ENCODE peak calls at places on chromosomes 12 and 14, in seven cellular contexts. One of them, this sample, is unnamed.

GRCh38 chr12:104514127-104514810 is 57.5 kb downstream of the CHST11 start:
- DNase-seq in NB4: no peak
- DNase-seq in GM12865: no peak
- DNase-seq in tibial nerve: no peak
- DNase-seq in cardiac muscle cell: no peak
- DNase-seq in keratinocyte: no peak
- DNase-seq in fibroblast of mammary gland: no peak
- DNase-seq in this sample: no peak

GRCh38 chr14:99395904-99396530 is 84.6 kb downstream of the SETD3 start:
- DNase-seq in NB4: peak; percentile 58
- DNase-seq in GM12865: no peak
- DNase-seq in tibial nerve: no peak
- DNase-seq in cardiac muscle cell: no peak
- DNase-seq in keratinocyte: no peak
- DNase-seq in fibroblast of mammary gland: peak; percentile 56
- DNase-seq in this sample: no peak

GRCh38 chr12:56469007-56469930 is 891 bp downstream of the SPRYD4 start:
- DNase-seq in NB4: peak; percentile 60
- DNase-seq in GM12865: peak; percentile 68
- DNase-seq in tibial nerve: no peak
- DNase-seq in cardiac muscle cell: no peak
- DNase-seq in keratinocyte: no peak
- DNase-seq in fibroblast of mammary gland: peak; percentile 2
- DNase-seq in this sample: no peak

GRCh38 chr12:88371416-88372183 is 208.7 kb downstream of the KITLG start:
- DNase-seq in NB4: no peak
- DNase-seq in GM12865: no peak
- DNase-seq in tibial nerve: no peak
- DNase-seq in cardiac muscle cell: no peak
- DNase-seq in keratinocyte: no peak
- DNase-seq in fibroblast of mammary gland: peak; percentile 92
- DNase-seq in this sample: no peak

GRCh38 chr14:40413146-40413545 is 980.9 kb upstream of the FBXO33 start:
- DNase-seq in NB4: no peak
- DNase-seq in GM12865: no peak
- DNase-seq in tibial nerve: no peak
- DNase-seq in cardiac muscle cell: no peak
- DNase-seq in keratinocyte: no peak
- DNase-seq in fibroblast of mammary gland: no peak
- DNase-seq in this sample: no peak

GRCh38 chr12:27709932-27710591 is 570 bp upstream of the MRPS35 start:
- DNase-seq in NB4: peak; percentile 65
- DNase-seq in GM12865: peak; percentile 51
- DNase-seq in tibial nerve: no peak
- DNase-seq in cardiac muscle cell: peak; percentile 6
- DNase-seq in keratinocyte: no peak
- DNase-seq in fibroblast of mammary gland: peak; percentile 68
- DNase-seq in this sample: no peak

GRCh38 chr12:91219511-91219910 is 36.9 kb upstream of the DCN start:
- DNase-seq in NB4: no peak
- DNase-seq in GM12865: no peak
- DNase-seq in tibial nerve: no peak
- DNase-seq in cardiac muscle cell: no peak
- DNase-seq in keratinocyte: no peak
- DNase-seq in fibroblast of mammary gland: peak; percentile 83
- DNase-seq in this sample: no peak

GRCh38 chr12:118328486-118329340 is 44.0 kb downstream of the TAOK3 start:
- DNase-seq in NB4: peak; percentile 79
- DNase-seq in GM12865: no peak
- DNase-seq in tibial nerve: no peak
- DNase-seq in cardiac muscle cell: no peak
- DNase-seq in keratinocyte: no peak
- DNase-seq in fibroblast of mammary gland: no peak
- DNase-seq in this sample: no peak

GRCh38 chr14:105484997-105485393 is 1.7 kb upstream of the CRIP1 start:
- DNase-seq in NB4: no peak
- DNase-seq in GM12865: no peak
- DNase-seq in tibial nerve: no peak
- DNase-seq in cardiac muscle cell: no peak
- DNase-seq in keratinocyte: no peak
- DNase-seq in fibroblast of mammary gland: no peak
- DNase-seq in this sample: no peak

GRCh38 chr14:36383674-36384421 is 63.4 kb upstream of the MBIP start:
- DNase-seq in NB4: no peak
- DNase-seq in GM12865: no peak
- DNase-seq in tibial nerve: no peak
- DNase-seq in cardiac muscle cell: no peak
- DNase-seq in keratinocyte: no peak
- DNase-seq in fibroblast of mammary gland: no peak
- DNase-seq in this sample: no peak

GRCh38 chr12:104057771-104058197 is 6.5 kb upstream of the HCFC2 start:
- DNase-seq in NB4: peak; percentile 45
- DNase-seq in GM12865: peak; percentile 34
- DNase-seq in tibial nerve: no peak
- DNase-seq in cardiac muscle cell: peak; percentile 22
- DNase-seq in keratinocyte: no peak
- DNase-seq in fibroblast of mammary gland: peak; percentile 31
- DNase-seq in this sample: peak; percentile 31

GRCh38 chr14:75982724-75983358 is 1.0 kb upstream of the TGFB3 start:
- DNase-seq in NB4: peak; percentile 51
- DNase-seq in GM12865: no peak
- DNase-seq in tibial nerve: peak; percentile 27
- DNase-seq in cardiac muscle cell: no peak
- DNase-seq in keratinocyte: no peak
- DNase-seq in fibroblast of mammary gland: peak; percentile 82
- DNase-seq in this sample: peak; percentile 69
- TF ChIP-seq CTCF in NB4: no peak
- TF ChIP-seq CTCF in GM12865: no peak
- TF ChIP-seq CTCF in tibial nerve: no peak
- TF ChIP-seq CTCF in cardiac muscle cell: no peak
- TF ChIP-seq CTCF in keratinocyte: no peak
- TF ChIP-seq CTCF in fibroblast of mammary gland: no peak
- TF ChIP-seq CTCF in this sample: no peak

GRCh38 chr12:81627336-81628189 is 131.6 kb downstream of the PPFIA2 start:
- DNase-seq in NB4: peak; percentile 52
- DNase-seq in GM12865: peak; percentile 19
- DNase-seq in tibial nerve: no peak
- DNase-seq in cardiac muscle cell: peak; percentile 81
- DNase-seq in keratinocyte: no peak
- DNase-seq in fibroblast of mammary gland: peak; percentile 60
- DNase-seq in this sample: peak; percentile 11
- TF ChIP-seq CTCF in NB4: peak; percentile 42
- TF ChIP-seq CTCF in GM12865: peak; percentile 28
- TF ChIP-seq CTCF in tibial nerve: peak; percentile 31
- TF ChIP-seq CTCF in cardiac muscle cell: peak; percentile 68
- TF ChIP-seq CTCF in keratinocyte: peak; percentile 58
- TF ChIP-seq CTCF in fibroblast of mammary gland: peak; percentile 61
- TF ChIP-seq CTCF in this sample: peak; percentile 49

GRCh38 chr12:5154091-5154490 is 110.4 kb downstream of the KCNA5 start:
- DNase-seq in NB4: no peak
- DNase-seq in GM12865: no peak
- DNase-seq in tibial nerve: no peak
- DNase-seq in cardiac muscle cell: peak; percentile 59
- DNase-seq in keratinocyte: no peak
- DNase-seq in fibroblast of mammary gland: no peak
- DNase-seq in this sample: no peak
- TF ChIP-seq CTCF in NB4: no peak
- TF ChIP-seq CTCF in GM12865: no peak
- TF ChIP-seq CTCF in tibial nerve: no peak
- TF ChIP-seq CTCF in cardiac muscle cell: no peak
- TF ChIP-seq CTCF in keratinocyte: no peak
- TF ChIP-seq CTCF in fibroblast of mammary gland: no peak
- TF ChIP-seq CTCF in this sample: no peak

DNA sequence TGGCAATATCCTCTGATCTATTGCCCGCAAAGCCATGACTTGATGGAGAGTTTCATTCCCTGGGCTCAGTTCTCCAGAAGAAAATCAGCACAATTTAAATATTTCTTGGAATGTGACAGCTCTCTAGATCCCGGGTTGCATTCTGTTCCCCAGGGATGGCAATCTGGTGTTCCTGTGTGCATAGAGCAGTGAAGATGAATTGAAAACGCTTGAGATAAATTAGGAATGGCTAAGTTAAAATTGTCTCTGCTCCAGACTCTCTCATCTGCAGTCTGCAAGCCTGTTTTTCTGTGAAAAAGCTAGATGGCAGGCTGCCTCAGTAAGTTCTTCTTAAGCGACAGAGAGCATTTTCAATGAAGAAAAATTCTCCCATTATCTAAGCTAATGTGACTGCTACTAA is 582.5 kb upstream of the MGAT4C start:
- DNase-seq in NB4: no peak
- DNase-seq in GM12865: no peak
- DNase-seq in tibial nerve: no peak
- DNase-seq in cardiac muscle cell: no peak
- DNase-seq in keratinocyte: no peak
- DNase-seq in fibroblast of mammary gland: no peak
- DNase-seq in this sample: no peak
- TF ChIP-seq CTCF in NB4: no peak
- TF ChIP-seq CTCF in GM12865: no peak
- TF ChIP-seq CTCF in tibial nerve: no peak
- TF ChIP-seq CTCF in cardiac muscle cell: no peak
- TF ChIP-seq CTCF in keratinocyte: no peak
- TF ChIP-seq CTCF in fibroblast of mammary gland: no peak
- TF ChIP-seq CTCF in this sample: no peak

GRCh38 chr12:121013715-121014114 is 2.6 kb downstream of the C12orf43 start:
- DNase-seq in NB4: no peak
- DNase-seq in GM12865: no peak
- DNase-seq in tibial nerve: no peak
- DNase-seq in cardiac muscle cell: no peak
- DNase-seq in keratinocyte: no peak
- DNase-seq in fibroblast of mammary gland: no peak
- DNase-seq in this sample: no peak
- TF ChIP-seq CTCF in NB4: no peak
- TF ChIP-seq CTCF in GM12865: peak; percentile 6
- TF ChIP-seq CTCF in tibial nerve: no peak
- TF ChIP-seq CTCF in cardiac muscle cell: no peak
- TF ChIP-seq CTCF in keratinocyte: peak; percentile 10
- TF ChIP-seq CTCF in fibroblast of mammary gland: no peak
- TF ChIP-seq CTCF in this sample: peak; percentile 31

DNA sequence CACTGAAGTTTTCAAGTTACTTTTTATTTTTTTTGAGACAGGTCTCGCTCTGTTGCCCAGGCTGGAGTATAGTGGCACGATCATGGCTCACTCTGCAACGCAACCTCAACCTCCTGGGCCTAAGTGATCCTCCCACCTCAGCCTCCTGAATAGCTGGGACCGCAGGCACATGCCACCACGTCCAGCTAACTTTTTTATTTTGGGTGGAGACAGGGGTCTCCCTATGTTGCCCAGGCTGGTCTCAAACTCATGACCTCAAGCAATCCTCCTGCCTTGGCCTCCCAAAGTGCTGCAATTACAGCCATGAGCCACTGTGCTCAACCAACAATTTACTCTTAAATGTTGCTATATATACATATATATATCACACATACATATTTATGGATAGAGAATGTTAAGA is 27.4 kb upstream of the LGALS3 start:
- DNase-seq in NB4: no peak
- DNase-seq in GM12865: no peak
- DNase-seq in tibial nerve: no peak
- DNase-seq in cardiac muscle cell: no peak
- DNase-seq in keratinocyte: no peak
- DNase-seq in fibroblast of mammary gland: no peak
- DNase-seq in this sample: no peak
- TF ChIP-seq CTCF in NB4: no peak
- TF ChIP-seq CTCF in GM12865: no peak
- TF ChIP-seq CTCF in tibial nerve: no peak
- TF ChIP-seq CTCF in cardiac muscle cell: no peak
- TF ChIP-seq CTCF in keratinocyte: no peak
- TF ChIP-seq CTCF in fibroblast of mammary gland: no peak
- TF ChIP-seq CTCF in this sample: no peak

This sample was measured in GM13977.